ENCODE peak calls at places on chromosomes 13 and 19, in ten cellular contexts. Y, K, M, E, Q, Z, S, D, B and O are unnamed samples. For H3K4me1, the result is how much of the 10 kb centered on the place peaks cover.

GRCh38 chr13:43878897-43879322 is 630 bp downstream of the CCDC122 start:
- DNase-seq in D (no peak), K (peak), S (peak), Y (peak), E (peak), Z (peak), M (peak), Q (peak), B (peak), O (peak)

GRCh38 chr19:6610934-6611370 is 20.0 kb upstream of the CD70 start:
- DNase-seq in M (no peak), E (no peak), S (no peak), Q (no peak), B (no peak), Y (no peak), K (no peak), D (no peak), Z (peak), O (no peak)

GRCh38 chr19:28289294-28290063 is 923.5 kb downstream of the UQCRFS1 start:
- DNase-seq in Y (no peak), M (no peak), S (peak), B (no peak), Z (peak), Q (no peak), D (no peak), E (no peak), K (no peak), O (no peak)

GRCh38 chr13:59906413-59907027 is 257.2 kb downstream of the DIAPH3 start:
- DNase-seq in S (no peak), Z (peak), D (no peak), Y (no peak), Q (no peak), M (no peak), K (no peak), E (peak), B (no peak), O (no peak)

GRCh38 chr13:93066187-93066586 is 160.4 kb upstream of the GPC6 start:
- DNase-seq in S (peak), M (no peak), E (no peak), K (no peak), Z (peak), Q (no peak), D (no peak), B (no peak), Y (no peak), O (no peak)

GRCh38 chr13:40126301-40127085 is 471.0 kb downstream of the COG6 start:
- DNase-seq in Q (no peak), Z (no peak), K (no peak), D (no peak), Y (no peak), S (no peak), E (peak), M (no peak), B (no peak), O (no peak)

GRCh38 chr13:60226507-60226906 is 62.8 kb upstream of the DIAPH3 start:
- DNase-seq in K (no peak), Y (no peak), Z (peak), E (peak), D (no peak), B (no peak), M (no peak), S (peak), Q (no peak), O (no peak)

GRCh38 chr19:49985926-49986325 is 25.0 kb upstream of the SIGLEC11 start:
- DNase-seq in S (no peak), Q (no peak), E (no peak), K (no peak), D (no peak), B (no peak), M (no peak), Y (no peak), Z (no peak), O (no peak)

GRCh38 chr19:15441317-15441716 is 8.4 kb downstream of the WIZ start:
- DNase-seq in E (no peak), Y (no peak), Z (no peak), Q (no peak), K (no peak), S (no peak), B (no peak), D (no peak), M (no peak), O (no peak)

GRCh38 chr13:80050252-80050651 is 290.7 kb downstream of the SPRY2 start:
- DNase-seq in D (no peak), K (no peak), B (no peak), S (no peak), E (no peak), M (no peak), Q (no peak), Z (peak), Y (no peak), O (no peak)

GRCh38 chr19:23543351-23543750 is 143.7 kb downstream of the ZNF675 start:
- DNase-seq in Y (no peak), Q (no peak), K (no peak), B (no peak), S (no peak), M (no peak), E (no peak), Z (no peak), D (no peak), O (no peak)

GRCh38 chr19:2540646-2541454 is 64.9 kb downstream of the GADD45B start:
- DNase-seq in B (peak), K (peak), D (no peak), Y (peak), Q (peak), E (no peak), S (peak), M (peak), Z (peak), O (peak)

GRCh38 chr13:52070929-52071523 is 46.5 kb downstream of the UTP14C start:
- DNase-seq in Y (no peak), B (no peak), S (no peak), Q (no peak), D (no peak), Z (peak), E (peak), M (no peak), K (no peak), O (no peak)

GRCh38 chr19:29521291-29522075 is 4.3 kb upstream of the VSTM2B start:
- DNase-seq in E (no peak), Y (no peak), B (no peak), S (no peak), Z (no peak), K (peak), M (no peak), D (no peak), Q (peak), O (no peak)

GRCh38 chr13:21686761-21687391 is 16.0 kb downstream of the FGF9 start:
- DNase-seq in Y (no peak), M (no peak), S (no peak), E (no peak), Q (no peak), Z (no peak), K (no peak), B (no peak), D (no peak), O (no peak)

GRCh38 chr19:46191356-46191755 is 38.2 kb upstream of the IGFL1 start:
- DNase-seq in K (no peak), E (no peak), M (no peak), Y (no peak), S (no peak), B (no peak), D (no peak), Z (no peak), Q (no peak), O (no peak)

GRCh38 chr13:59665736-59666135 is 498.0 kb downstream of the DIAPH3 start:
- DNase-seq in Q (no peak), S (no peak), M (no peak), K (no peak), Y (no peak), E (no peak), Z (no peak), B (no peak), D (no peak), O (no peak)

GRCh38 chr19:35458821-35459391 is 10.8 kb downstream of the FFAR2 start:
- DNase-seq in E (peak), Y (no peak), K (peak), Q (peak), M (no peak), S (no peak), B (no peak), D (no peak), Z (no peak), O (no peak)

GRCh38 chr13:99614465-99614885 is 113.2 kb downstream of the TM9SF2 start:
- DNase-seq in S (peak), B (no peak), Q (peak), E (peak), K (no peak), M (no peak), Y (no peak), Z (no peak), D (no peak), O (no peak)

GRCh38 chr13:68895696-68896095 is 1211.9 kb upstream of the ATXN8OS start:
- DNase-seq in Y (no peak), M (no peak), E (no peak), S (no peak), D (no peak), Z (peak), B (no peak), K (no peak), Q (no peak), O (no peak)

GRCh38 chr13:80499536-80500280 is 158.8 kb upstream of the SPRY2 start:
- DNase-seq in Q (no peak), E (no peak), S (no peak), M (no peak), D (no peak), Y (no peak), Z (no peak), K (no peak), B (no peak), O (no peak)

GRCh38 chr13:52851153-52851962 is 2.9 kb upstream of the PCDH8 start:
- DNase-seq in E (no peak), D (no peak), Y (peak), S (peak), K (no peak), Z (no peak), M (no peak), Q (peak), B (no peak), O (no peak)

GRCh38 chr19:38429055-38429810 is 3.2 kb upstream of the RASGRP4 start:
- DNase-seq in Y (no peak), M (no peak), Z (no peak), E (no peak), B (no peak), K (no peak), S (no peak), Q (no peak), D (no peak), O (no peak)

GRCh38 chr19:41746593-41747227 is 8.6 kb upstream of the CEACAM6 start:
- DNase-seq in B (peak), Q (peak), Z (peak), M (no peak), D (peak), Y (no peak), E (peak), S (peak), K (no peak), O (no peak)

GRCh38 chr19:40144151-40144550 is 47.1 kb upstream of the MAP3K10 start:
- DNase-seq in Y (no peak), K (no peak), Q (no peak), B (no peak), Z (no peak), M (no peak), D (no peak), E (peak), S (no peak), O (no peak)

GRCh38 chr13:92187378-92187989 is 789.1 kb downstream of the GPC5 start:
- DNase-seq in K (no peak), D (no peak), S (no peak), M (no peak), Q (no peak), E (peak), B (no peak), Z (peak), Y (no peak), O (no peak)

GRCh38 chr13:110291286-110291685 is 15.7 kb downstream of the COL4A1 start:
- DNase-seq in Q (no peak), E (no peak), B (no peak), Z (no peak), Y (no peak), S (no peak), D (no peak), K (no peak), M (no peak), O (no peak)
- H3K4me1 ChIP-seq in Q (under half), E (under half), B (under half), Z (under half), Y (half or more), S (under half), D (under half), K (half or more), M (under half), O (under half)

GRCh38 chr13:110352735-110353134 is 45.7 kb downstream of the COL4A2 start:
- DNase-seq in K (no peak), Y (no peak), E (no peak), M (no peak), Z (no peak), B (no peak), Q (no peak), S (no peak), D (no peak), O (no peak)
- TF ChIP-seq CTCF in K (no peak), Y (no peak), E (peak), M (peak), Z (no peak), B (no peak), Q (no peak), S (no peak), D (no peak), O (no peak)

DNA sequence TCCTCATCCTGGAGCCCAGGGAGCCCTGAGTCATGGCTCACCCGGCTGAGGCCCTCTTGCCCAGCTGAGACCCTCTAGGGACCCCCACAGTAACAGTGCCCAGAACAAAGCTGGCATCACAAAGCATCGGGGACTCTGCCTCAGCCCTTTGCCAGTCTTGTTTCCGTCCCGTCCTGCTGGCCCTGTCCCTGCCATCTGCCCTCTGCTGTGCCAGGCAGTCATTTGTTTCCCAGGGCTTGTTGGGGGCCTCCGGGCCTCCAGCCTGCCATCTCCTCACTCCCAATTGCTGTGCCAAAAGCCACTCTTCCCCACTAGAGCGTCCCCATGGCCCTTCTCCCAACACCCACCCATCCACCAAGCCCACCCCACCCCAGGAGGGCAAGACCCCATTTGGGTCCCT is 64.2 kb downstream of the SMARCA4 start:
- DNase-seq in M (no peak), E (no peak), S (no peak), K (no peak), Z (no peak), Y (no peak), D (no peak), B (no peak), Q (no peak), O (no peak)
- H3K4me1 ChIP-seq in M (under half), E (under half), S (under half), K (under half), Z (under half), Y (under half), D (under half), B (under half), Q (under half), O (under half)

GRCh38 chr19:18202759-18203407 is 959 bp downstream of the RAB3A start:
- DNase-seq in K (peak), E (peak), S (peak), D (peak), Z (no peak), M (peak), Y (no peak), B (peak), Q (peak), O (no peak)
- TF ChIP-seq CTCF in K (no peak), E (peak), S (no peak), D (peak), Z (peak), M (peak), Y (peak), B (no peak), Q (no peak), O (no peak)